ENCODE peak calls at places on chromosomes 3 and 15, in seven cellular contexts. A, J, O, G, D, X and K are unnamed samples. For H3K4me1, the result is how much of the 10 kb centered on the place peaks cover.

GRCh38 chr3:27326211-27326948 is 42.8 kb downstream of the NEK10 start:
- DNase-seq in D (no peak), G (no peak), X (no peak), O (peak), J (no peak), A (peak), K (no peak)

GRCh38 chr3:100080573-100080972 is 33.7 kb downstream of the FILIP1L start:
- DNase-seq in X (no peak), O (peak), A (no peak), G (no peak), J (no peak), D (no peak), K (no peak)

GRCh38 chr15:48283361-48284157 is 47.7 kb upstream of the DUT start:
- DNase-seq in O (peak), D (no peak), A (no peak), X (no peak), G (no peak), J (no peak), K (no peak)

GRCh38 chr15:39598958-39599845 is 18.3 kb downstream of the THBS1 start:
- DNase-seq in J (no peak), A (no peak), D (no peak), O (no peak), G (no peak), X (no peak), K (no peak)

GRCh38 chr15:73753250-73754130 is at the start of gene INSYN1:
- DNase-seq in O (peak), A (peak), G (no peak), J (peak), D (peak), X (peak), K (peak)

GRCh38 chr15:43370310-43370974 is 401 bp downstream of the ZSCAN29 start:
- DNase-seq in X (no peak), A (no peak), O (peak), G (no peak), J (peak), D (no peak), K (no peak)

GRCh38 chr15:26261413-26261812 is 398.3 kb upstream of the ATP10A start:
- DNase-seq in J (no peak), A (peak), D (no peak), X (no peak), G (no peak), O (no peak), K (no peak)

GRCh38 chr15:63939531-63940130 is 105.9 kb upstream of the HERC1 start:
- DNase-seq in J (no peak), D (no peak), O (peak), A (peak), X (peak), G (no peak), K (no peak)

GRCh38 chr3:43885908-43886618 is 195.3 kb downstream of the ABHD5 start:
- DNase-seq in A (no peak), D (no peak), X (no peak), G (peak), J (no peak), O (no peak), K (no peak)

GRCh38 chr3:48656841-48657281 is 5.8 kb downstream of the CELSR3 start:
- DNase-seq in J (no peak), O (no peak), X (no peak), A (no peak), G (no peak), D (no peak), K (no peak)

GRCh38 chr15:92810418-92811138 is 89.5 kb upstream of the CHD2 start:
- DNase-seq in O (peak), A (peak), J (peak), G (peak), D (peak), X (peak), K (peak)

GRCh38 chr15:85778107-85778776 is 16.5 kb downstream of the KLHL25 start:
- DNase-seq in J (no peak), A (no peak), G (no peak), X (no peak), D (no peak), O (no peak), K (no peak)

GRCh38 chr15:75720787-75721461 is 8.3 kb upstream of the CSPG4 start:
- DNase-seq in D (peak), O (peak), X (peak), J (peak), A (no peak), G (peak), K (peak)

DNA sequence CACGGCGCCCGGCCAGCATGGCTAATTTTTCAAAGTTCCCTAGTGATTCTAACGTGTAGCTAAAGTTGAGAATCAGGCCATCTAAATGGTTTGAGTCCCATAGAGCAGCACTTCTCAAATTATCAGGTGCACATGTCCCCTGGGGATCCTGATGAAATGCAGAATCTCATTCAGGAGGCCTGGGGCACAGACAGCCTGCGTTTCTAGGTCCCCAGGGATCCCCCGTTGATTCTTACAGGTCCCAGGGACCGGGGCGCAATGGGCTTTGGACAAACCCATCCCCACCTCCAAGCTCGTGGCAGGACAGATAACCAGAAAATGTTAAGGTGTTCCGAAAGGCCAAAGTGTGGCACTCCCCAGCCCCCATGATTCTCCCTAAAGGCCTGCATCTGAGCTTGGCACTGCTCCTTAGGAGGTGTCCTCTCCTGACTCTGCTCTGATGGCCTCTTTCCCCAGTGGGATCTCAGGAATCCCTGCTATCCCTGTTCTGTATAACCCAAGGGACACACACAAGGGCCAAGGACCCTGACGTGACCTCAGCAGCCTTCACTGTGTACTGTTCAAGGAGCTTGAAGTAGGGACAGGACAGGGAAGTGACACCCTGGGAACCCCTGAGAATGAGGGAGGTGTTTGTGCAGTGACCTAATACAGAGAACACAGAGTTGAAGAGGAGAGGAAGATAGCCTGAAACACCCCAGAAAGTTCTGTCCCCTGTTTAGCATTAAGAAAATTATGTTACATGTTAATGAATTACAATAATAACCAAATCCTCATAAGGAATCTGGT is 8.0 kb downstream of the LRRK1 start:
- DNase-seq in A (no peak), D (no peak), J (no peak), O (no peak), G (no peak), X (no peak), K (no peak)
- H3K4me1 ChIP-seq in A (under half), D (under half), J (under half), O (under half), G (under half), X (under half), K (under half)

DNA sequence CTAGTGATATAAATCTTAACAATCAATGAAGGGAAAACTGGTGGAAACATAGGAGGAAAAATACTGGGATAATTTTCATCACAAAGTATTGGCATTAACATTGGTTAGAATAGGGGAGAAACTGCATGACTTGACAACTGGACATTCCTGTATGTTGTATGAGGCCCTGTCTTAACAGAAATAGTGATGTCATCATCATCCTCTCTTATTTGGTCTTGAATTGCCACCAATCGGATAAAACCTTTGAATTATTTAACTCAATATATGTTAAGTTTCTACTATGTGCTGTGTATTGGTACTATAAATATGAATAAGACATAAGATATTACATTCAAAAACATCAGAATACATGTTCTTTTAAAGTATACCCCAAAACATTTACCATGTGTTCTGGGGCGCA is 130.1 kb upstream of the CCDC54 start:
- DNase-seq in A (no peak), D (no peak), G (no peak), X (no peak), O (no peak), J (no peak), K (no peak)
- H3K4me1 ChIP-seq in A (under half), D (under half), G (under half), X (under half), O (under half), J (under half), K (under half)

GRCh38 chr15:31347067-31347975 is 20.7 kb downstream of the KLF13 start:
- DNase-seq in O (no peak), D (no peak), J (no peak), A (no peak), G (peak), X (no peak), K (no peak)
- H3K4me1 ChIP-seq in O (under half), D (under half), J (under half), A (half or more), G (half or more), X (under half), K (under half)

DNA sequence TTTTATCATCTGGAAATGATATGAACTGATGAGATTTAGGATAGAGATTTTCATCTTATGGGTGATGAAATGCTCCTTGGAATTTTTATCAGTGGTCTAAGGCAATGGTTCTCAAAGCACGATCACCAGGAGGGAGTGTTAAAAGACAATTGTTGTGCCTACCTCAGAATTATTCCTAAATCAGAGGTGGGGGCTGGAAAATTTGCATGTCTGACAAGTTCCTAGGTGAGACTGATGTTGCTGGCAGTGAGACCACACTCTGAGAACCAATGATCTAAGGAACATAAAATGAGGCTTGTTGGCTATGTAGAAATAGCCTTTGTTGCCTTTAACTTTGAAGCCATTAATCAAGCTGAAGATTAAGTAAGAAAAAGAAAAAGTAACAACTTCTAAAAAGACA is 416.6 kb upstream of the AZI2 start:
- DNase-seq in J (no peak), X (no peak), A (no peak), O (no peak), D (no peak), G (no peak), K (no peak)
- H3K4me1 ChIP-seq in J (under half), X (under half), A (under half), O (under half), D (under half), G (under half), K (under half)

DNA sequence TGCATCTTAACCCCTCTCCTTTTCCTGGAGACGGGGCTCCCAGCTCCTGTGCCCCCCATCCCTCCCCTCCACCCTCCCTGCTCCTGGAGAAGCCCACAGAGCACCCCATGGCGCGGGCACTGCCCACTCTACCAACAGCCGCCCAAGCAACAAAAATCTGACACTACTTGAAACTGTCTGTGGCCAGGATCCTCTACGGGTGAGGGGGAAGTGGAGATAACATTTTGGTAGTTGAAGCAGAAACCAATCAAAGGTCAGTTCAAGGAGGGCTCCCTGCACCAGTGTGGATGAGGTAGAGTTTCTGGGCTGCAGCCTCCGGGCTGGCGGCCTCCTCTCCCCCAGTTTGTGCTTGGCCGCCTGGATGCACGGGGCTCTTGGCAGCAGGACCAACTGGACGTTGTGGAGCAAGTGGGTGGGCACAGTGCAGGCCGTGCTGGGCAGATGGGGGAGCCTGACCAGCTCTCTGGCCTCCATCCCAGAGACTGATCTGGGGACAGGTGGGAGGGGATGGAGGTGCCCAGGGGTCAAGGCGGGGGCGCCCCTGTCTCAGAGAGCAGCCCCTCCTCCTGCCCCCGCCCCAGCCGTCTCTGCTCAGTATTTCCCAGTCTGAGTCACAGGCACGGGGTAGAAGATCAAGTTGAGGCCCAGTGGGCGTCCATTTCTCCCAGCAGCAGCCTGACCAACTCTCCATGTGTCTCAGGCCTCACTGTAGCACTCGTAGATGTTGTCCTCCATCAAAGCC is 12.8 kb downstream of the H1-8 start:
- DNase-seq in X (no peak), A (no peak), O (no peak), G (no peak), J (no peak), D (no peak), K (no peak)
- H3K4me1 ChIP-seq in X (under half), A (half or more), O (under half), G (half or more), J (under half), D (under half), K (under half)

DNA sequence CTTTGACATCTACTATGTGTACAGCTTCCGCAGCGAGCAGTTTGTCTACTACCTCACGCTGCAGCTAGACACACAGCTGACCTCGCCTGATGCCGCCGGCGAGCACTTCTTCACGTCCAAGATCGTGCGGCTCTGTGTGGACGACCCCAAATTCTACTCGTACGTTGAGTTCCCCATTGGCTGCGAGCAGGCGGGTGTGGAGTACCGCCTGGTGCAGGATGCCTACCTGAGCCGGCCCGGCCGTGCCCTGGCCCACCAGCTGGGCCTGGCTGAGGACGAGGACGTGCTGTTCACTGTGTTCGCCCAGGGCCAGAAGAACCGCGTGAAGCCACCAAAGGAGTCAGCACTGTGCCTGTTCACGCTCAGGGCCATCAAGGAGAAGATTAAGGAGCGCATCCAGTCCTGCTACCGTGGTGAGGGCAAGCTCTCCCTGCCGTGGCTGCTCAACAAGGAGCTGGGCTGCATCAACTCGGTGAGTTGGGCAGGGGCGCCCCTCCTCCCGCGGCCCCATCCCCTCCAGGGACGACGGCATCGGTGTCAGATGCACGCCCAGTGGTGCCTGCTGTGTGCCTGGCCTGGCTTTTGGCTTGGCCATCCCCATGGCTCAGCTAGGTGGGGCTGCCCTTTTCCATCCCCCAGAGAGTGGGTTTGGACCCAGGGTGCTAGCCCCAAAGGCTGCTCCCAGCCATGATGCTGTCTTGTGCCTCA is 6.6 kb downstream of the PLXNA1 start:
- DNase-seq in D (no peak), X (no peak), O (no peak), G (no peak), A (no peak), J (no peak), K (no peak)
- H3K4me1 ChIP-seq in D (under half), X (under half), O (under half), G (under half), A (under half), J (under half), K (under half)

DNA sequence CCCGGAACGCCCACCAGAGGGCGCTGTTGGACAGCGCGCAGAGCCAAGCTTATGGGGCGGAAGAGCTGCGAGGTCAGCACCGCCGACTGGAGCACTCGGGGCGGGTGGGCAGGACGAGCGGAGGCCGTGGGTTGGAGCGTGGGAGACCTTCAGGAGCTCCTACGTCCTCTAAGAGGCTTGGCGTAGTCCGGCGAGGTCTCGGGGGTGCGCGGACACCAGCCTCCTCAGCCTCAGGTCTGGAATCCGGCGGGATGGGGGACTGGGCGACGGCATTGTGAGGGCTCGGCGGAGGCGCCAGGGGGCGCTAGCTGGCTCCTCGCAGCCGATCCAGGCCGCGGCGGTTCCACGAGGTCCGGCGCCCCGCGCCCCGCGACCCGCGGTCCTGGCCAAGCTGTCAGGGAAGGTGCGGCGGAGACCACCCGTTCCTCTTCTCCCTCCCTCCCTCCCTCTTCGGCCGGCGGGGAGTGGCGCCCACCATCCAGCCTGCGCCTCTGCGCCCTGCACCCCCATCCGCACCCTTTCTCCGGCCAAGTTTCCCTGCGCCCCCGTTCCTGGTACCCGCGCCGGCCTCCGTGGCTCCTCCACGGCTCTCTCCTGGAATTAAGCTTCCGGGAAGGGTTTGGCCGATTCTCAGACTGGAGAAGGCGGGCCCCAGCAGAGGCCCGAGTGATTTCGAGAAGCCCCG is 24.3 kb upstream of the POLG start:
- DNase-seq in J (peak), G (peak), A (peak), D (peak), X (peak), O (peak), K (peak)
- H3K4me1 ChIP-seq in J (under half), G (under half), A (under half), D (under half), X (under half), O (under half), K (under half)